ENCODE peak calls at places on chromosomes 5 and 9, in four cellular contexts. U, S, G and N are unnamed samples.

GRCh38 chr9:106897223-106897622 is 34.3 kb downstream of the ZNF462 start:
- DNase-seq in G (no peak), U (no peak), S (no peak), N (no peak)

GRCh38 chr9:73152445-73152844 is 780 bp downstream of the ANXA1 start:
- DNase-seq in U (no peak), S (peak; percentile 57), G (no peak), N (no peak)

GRCh38 chr5:7494446-7495132 is 98.7 kb downstream of the ADCY2 start:
- DNase-seq in G (no peak), U (no peak), S (no peak), N (no peak)

GRCh38 chr5:168598639-168599038 is 19.5 kb upstream of the PANK3 start:
- DNase-seq in G (no peak), S (no peak), U (no peak), N (no peak)

GRCh38 chr5:107618233-107618632 is 52.5 kb downstream of the EFNA5 start:
- DNase-seq in U (no peak), S (peak; percentile 52), G (no peak), N (no peak)

GRCh38 chr5:42074353-42074752 is 149.3 kb downstream of the FBXO4 start:
- DNase-seq in S (no peak), G (no peak), U (no peak), N (no peak)

GRCh38 chr9:134748637-134749036 is 107.0 kb downstream of the COL5A1 start:
- DNase-seq in U (no peak), G (no peak), S (no peak), N (no peak)

GRCh38 chr5:69238760-69239251 is 4.1 kb downstream of the CDK7 start:
- DNase-seq in G (no peak), S (peak; percentile 86), U (no peak), N (no peak)

GRCh38 chr5:124007675-124008398 is 495.9 kb downstream of the CSNK1G3 start:
- DNase-seq in S (peak; percentile 6), G (no peak), U (no peak), N (no peak)

GRCh38 chr9:93143830-93144530 is 9.9 kb upstream of the NINJ1 start:
- DNase-seq in G (no peak), U (peak; percentile 72), S (no peak), N (no peak)

GRCh38 chr9:7216004-7216821 is 458.4 kb downstream of the KDM4C start:
- DNase-seq in U (no peak), S (peak; percentile 87), G (peak; percentile 66), N (no peak)

GRCh38 chr5:108345541-108346171 is 36.2 kb downstream of the FBXL17 start:
- DNase-seq in U (no peak), G (no peak), S (peak; percentile 63), N (no peak)

GRCh38 chr9:38337095-38337494 is 55.4 kb upstream of the ALDH1B1 start:
- DNase-seq in G (no peak), U (no peak), S (no peak), N (no peak)

GRCh38 chr9:70257991-70258691 is 637 bp upstream of the SMC5 start:
- DNase-seq in U (peak; percentile 18), G (no peak), S (peak; percentile 84), N (no peak)

GRCh38 chr5:3324421-3325101 is 271.1 kb upstream of the IRX1 start:
- DNase-seq in U (no peak), S (no peak), G (no peak), N (no peak)